ENCODE peak calls at places on chromosomes 11 and 22, in four cellular contexts. B is HepG2, U is K562, L is GM12878. Y is an unnamed sample.

GRCh38 chr11:68821670-68822069 is 20.0 kb downstream of the CPT1A start:
- DNase-seq in L (no peak), B (no peak), U (no peak), Y (no peak)

GRCh38 chr11:48001438-48002021 is 21.2 kb downstream of the PTPRJ start:
- DNase-seq in U (no peak), B (no peak), L (no peak), Y (no peak)

GRCh38 chr11:41786087-41786486 is 326.6 kb upstream of the LRRC4C start:
- DNase-seq in U (no peak), B (no peak), L (no peak), Y (no peak)

GRCh38 chr11:68615657-68616056 is 68.7 kb upstream of the GAL start:
- DNase-seq in B (no peak), L (no peak), U (no peak), Y (no peak)

GRCh38 chr11:10654211-10655150 is 39.1 kb downstream of the IRAG1 start:
- DNase-seq in B (peak), L (peak), U (peak), Y (no peak)

GRCh38 chr22:37480387-37481346 is 5.5 kb downstream of the MFNG start:
- DNase-seq in L (no peak), B (no peak), U (no peak), Y (no peak)

GRCh38 chr22:29028468-29028867 is 33.2 kb downstream of the C22orf31 start:
- DNase-seq in B (no peak), L (no peak), U (no peak), Y (no peak)

GRCh38 chr11:132022718-132023117 is 652.3 kb downstream of the NTM start:
- DNase-seq in L (no peak), B (no peak), U (no peak), Y (no peak)

GRCh38 chr22:18997306-18997924 is 61.3 kb upstream of the PRODH start:
- DNase-seq in B (no peak), L (no peak), U (no peak), Y (no peak)

GRCh38 chr22:47374273-47374771 is 611.9 kb downstream of the TBC1D22A start:
- DNase-seq in L (no peak), U (no peak), B (no peak), Y (no peak)

GRCh38 chr11:102573851-102574250 is 43.3 kb upstream of the MMP7 start:
- DNase-seq in L (no peak), U (no peak), B (no peak), Y (no peak)

GRCh38 chr11:71284525-71285092 is 32.2 kb upstream of the SHANK2 start:
- DNase-seq in B (peak), U (peak), L (no peak), Y (no peak)

GRCh38 chr22:45966320-45966891 is 10.6 kb downstream of the WNT7B start:
- DNase-seq in B (no peak), U (no peak), L (no peak), Y (no peak)

GRCh38 chr11:6995703-6996102 is 24.4 kb downstream of the ZNF214 start:
- DNase-seq in U (no peak), L (no peak), B (no peak), Y (no peak)

GRCh38 chr22:45506961-45507360 is 4.3 kb downstream of the FBLN1 start:
- DNase-seq in B (no peak), L (no peak), U (no peak), Y (no peak)

GRCh38 chr11:28756977-28757376 is 648.8 kb downstream of the METTL15 start:
- DNase-seq in B (no peak), U (no peak), L (no peak), Y (no peak)

GRCh38 chr11:10298342-10298741 is 4.3 kb upstream of the SBF2 start:
- DNase-seq in L (peak), B (peak), U (no peak), Y (no peak)

GRCh38 chr11:45512749-45513148 is 152.7 kb downstream of the CHST1 start:
- DNase-seq in U (no peak), B (no peak), L (no peak), Y (no peak)

GRCh38 chr11:32072872-32073661 is 17.8 kb upstream of the RCN1 start:
- DNase-seq in L (no peak), B (no peak), U (no peak), Y (peak)

GRCh38 chr22:30312053-30312452 is 14.7 kb downstream of the TBC1D10A start:
- DNase-seq in L (no peak), B (no peak), U (no peak), Y (no peak)

GRCh38 chr22:27504360-27504759 is 297.2 kb downstream of the MN1 start:
- DNase-seq in L (no peak), B (no peak), U (no peak), Y (no peak)

GRCh38 chr11:119116235-119116594 is 5.2 kb upstream of the HINFP start:
- DNase-seq in L (no peak), U (no peak), B (no peak), Y (no peak)

GRCh38 chr11:104337273-104337672 is 173.3 kb upstream of the PDGFD start:
- DNase-seq in L (no peak), B (no peak), U (no peak), Y (no peak)

GRCh38 chr22:49768511-49768910 is 59.2 kb downstream of the BRD1 start:
- DNase-seq in B (no peak), L (no peak), U (no peak), Y (peak)

GRCh38 chr22:20607157-20607907 is 99.9 kb downstream of the MED15 start:
- DNase-seq in L (no peak), U (no peak), B (no peak), Y (no peak)

GRCh38 chr11:68371176-68372041 is 59.0 kb downstream of the LRP5 start:
- DNase-seq in B (no peak), L (peak), U (no peak), Y (no peak)

GRCh38 chr11:83573097-83573496 is 286.9 kb upstream of the CCDC90B start:
- DNase-seq in B (no peak), L (no peak), U (no peak), Y (no peak)

GRCh38 chr11:7538023-7538422 is 24.2 kb downstream of the PPFIBP2 start:
- DNase-seq in U (no peak), B (no peak), L (no peak), Y (no peak)

GRCh38 chr11:15412054-15412453 is 297.3 kb downstream of the INSC start:
- DNase-seq in B (no peak), U (no peak), L (peak), Y (no peak)

GRCh38 chr11:124517314-124517713 is 26.1 kb downstream of the OR8B12 start:
- DNase-seq in B (no peak), L (no peak), U (no peak), Y (no peak)

GRCh38 chr11:124518900-124519541 is 24.4 kb downstream of the OR8B12 start:
- DNase-seq in L (no peak), B (no peak), U (no peak), Y (no peak)

GRCh38 chr11:124520253-124520854 is 23.1 kb downstream of the OR8B12 start:
- DNase-seq in L (no peak), B (no peak), U (no peak), Y (no peak)
- TF ChIP-seq CREM in L (no peak), B (no peak), U (no peak), Y (no peak)

GRCh38 chr22:42747701-42748513 is 27.2 kb upstream of the A4GALT start:
- DNase-seq in L (no peak), B (peak), U (no peak), Y (no peak)
- TF ChIP-seq ATF3 in L (no peak), B (no peak), U (no peak), Y (no peak)

GRCh38 chr11:1640076-1640946 is 10.7 kb downstream of the KRTAP5-5 start:
- DNase-seq in U (peak), L (no peak), B (peak), Y (peak)
- TF ChIP-seq CREM in U (peak), L (no peak), B (no peak), Y (no peak)

DNA sequence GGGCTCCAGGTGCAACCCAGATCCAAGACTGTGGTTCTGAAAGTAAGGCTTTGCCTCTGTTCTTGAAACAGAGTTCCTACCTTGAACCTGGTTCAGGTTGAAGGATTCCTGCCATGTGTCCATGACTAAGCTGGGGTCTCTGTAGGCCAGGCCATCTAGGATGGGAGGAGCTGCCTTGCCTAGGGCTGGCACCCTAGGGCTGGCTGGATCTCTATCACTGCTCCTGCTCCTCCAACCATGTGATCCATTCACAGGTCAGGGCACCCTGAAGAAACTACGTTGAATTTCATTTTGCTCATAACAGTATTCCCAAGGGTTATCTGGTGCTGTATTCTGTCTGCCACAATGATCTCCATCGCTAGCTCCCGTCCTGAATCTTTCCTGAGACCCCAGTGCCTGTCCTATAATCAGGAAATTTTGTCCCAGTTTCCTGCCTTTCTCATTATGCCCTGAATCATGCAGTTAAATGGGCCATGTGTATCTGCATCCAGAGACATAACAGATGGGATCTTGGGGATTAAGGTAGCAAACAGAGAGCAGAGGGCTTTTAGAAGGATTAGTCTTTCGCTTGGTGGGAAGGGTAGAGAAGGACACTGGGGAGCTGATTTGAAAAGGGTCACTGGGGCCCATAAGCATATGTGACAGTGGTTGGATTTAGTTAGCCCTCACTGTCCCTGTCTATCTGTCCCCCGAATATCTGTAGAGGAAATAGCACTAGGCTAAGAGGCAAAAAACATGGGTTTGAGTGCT is 98.2 kb upstream of the MTMR2 start:
- DNase-seq in L (no peak), B (no peak), U (no peak), Y (no peak)
- TF ChIP-seq ATF3 in L (no peak), B (no peak), U (no peak), Y (no peak)

DNA sequence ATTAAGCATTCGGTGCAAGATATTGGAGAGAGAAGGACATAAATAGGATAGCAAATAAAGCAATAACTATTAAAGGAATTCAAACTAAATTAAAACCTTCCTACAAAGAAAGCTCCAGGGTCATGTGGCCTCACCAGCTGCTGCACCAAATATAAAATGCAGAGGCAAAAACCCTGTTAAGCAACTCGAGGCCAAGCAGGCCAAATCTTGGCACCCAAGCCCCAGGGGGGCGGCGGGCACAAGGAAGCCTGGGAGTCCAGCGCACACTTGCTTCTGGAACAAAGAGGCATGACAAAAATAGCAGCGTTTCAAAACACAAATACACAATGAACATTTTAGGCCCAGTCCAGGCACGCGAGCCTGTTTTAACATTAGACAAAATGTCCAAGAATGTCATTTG is 20.8 kb downstream of the KRTAP5-6 start:
- DNase-seq in L (no peak), B (no peak), U (no peak), Y (no peak)
- TF ChIP-seq CREM in L (no peak), B (no peak), U (no peak), Y (no peak)

DNA sequence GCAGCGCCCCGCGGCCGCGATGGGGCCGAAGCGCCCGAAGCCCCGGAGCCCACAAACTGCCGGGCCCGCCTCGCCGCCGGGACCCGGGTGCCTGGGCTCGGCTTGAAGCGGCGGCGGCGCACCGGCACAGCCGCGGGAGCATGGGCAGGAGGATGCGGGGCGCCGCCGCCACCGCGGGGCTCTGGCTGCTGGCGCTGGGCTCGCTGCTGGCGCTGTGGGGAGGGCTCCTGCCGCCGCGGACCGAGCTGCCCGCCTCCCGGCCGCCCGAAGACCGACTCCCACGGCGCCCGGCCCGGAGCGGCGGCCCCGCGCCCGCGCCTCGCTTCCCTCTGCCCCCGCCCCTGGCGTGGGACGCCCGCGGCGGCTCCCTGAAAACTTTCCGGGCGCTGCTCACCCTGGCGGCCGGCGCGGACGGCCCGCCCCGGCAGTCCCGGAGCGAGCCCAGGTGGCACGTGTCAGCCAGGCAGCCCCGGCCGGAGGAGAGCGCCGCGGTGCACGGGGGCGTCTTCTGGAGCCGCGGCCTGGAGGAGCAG is 303 bp downstream of the FJX1 start:
- DNase-seq in L (no peak), U (peak), B (no peak), Y (no peak)
- TF ChIP-seq ATF3 in L (no peak), U (no peak), B (no peak), Y (no peak)

Y was measured in WTC11.